ENCODE peak calls at places on chromosomes 1 and 21, in six cellular contexts. I, O, W, M, Y and T are unnamed samples.

GRCh38 chr1:180309338-180309737 is 79.3 kb downstream of the LHX4 start:
- DNase-seq in W (no peak), O (peak), M (no peak), I (no peak), Y (peak), T (no peak)

GRCh38 chr1:60227581-60228252 is 154.1 kb upstream of the C1orf87 start:
- DNase-seq in O (no peak), M (no peak), W (no peak), Y (peak), I (no peak), T (no peak)

GRCh38 chr1:56446531-56447098 is 132.7 kb downstream of the PLPP3 start:
- DNase-seq in M (no peak), W (no peak), I (no peak), O (no peak), Y (no peak), T (no peak)

GRCh38 chr1:156245451-156246232 is 2.2 kb downstream of the PAQR6 start:
- DNase-seq in I (peak), M (peak), W (peak), O (peak), Y (no peak), T (peak)

GRCh38 chr1:151540021-151540981 is at the start of gene TUFT1:
- DNase-seq in W (peak), O (peak), Y (peak), M (peak), I (peak), T (peak)

GRCh38 chr1:113536182-113536780 is 146.0 kb downstream of the MAGI3 start:
- DNase-seq in O (no peak), Y (peak), I (no peak), M (no peak), W (no peak), T (no peak)

GRCh38 chr21:34722684-34723300 is 54.0 kb downstream of the CLIC6 start:
- DNase-seq in M (no peak), I (peak), O (peak), Y (no peak), W (peak), T (peak)

GRCh38 chr1:214685906-214686305 is 82.9 kb downstream of the CENPF start:
- DNase-seq in W (no peak), M (no peak), Y (peak), I (no peak), O (no peak), T (no peak)

GRCh38 chr1:228472655-228473054 is 14.5 kb upstream of the RNF187 start:
- DNase-seq in M (no peak), I (no peak), Y (peak), W (no peak), O (no peak), T (no peak)

GRCh38 chr21:45150630-45151265 is 76.4 kb downstream of the ADARB1 start:
- DNase-seq in M (no peak), I (no peak), Y (no peak), O (no peak), W (no peak), T (no peak)

GRCh38 chr1:229080361-229080760 is 190.6 kb upstream of the RAB4A start:
- DNase-seq in M (no peak), O (no peak), W (no peak), Y (no peak), I (no peak), T (no peak)

GRCh38 chr1:232221790-232222499 is 408.0 kb downstream of the SIPA1L2 start:
- DNase-seq in M (no peak), Y (peak), W (no peak), I (no peak), O (no peak), T (no peak)

GRCh38 chr1:102941364-102941947 is 166.9 kb downstream of the COL11A1 start:
- DNase-seq in M (no peak), W (no peak), O (no peak), I (no peak), Y (no peak), T (no peak)

GRCh38 chr1:206455681-206456344 is 14.5 kb upstream of the IKBKE start:
- DNase-seq in I (peak), O (peak), M (no peak), Y (peak), W (no peak), T (no peak)

GRCh38 chr21:22476214-22476613 is 1478.0 kb downstream of the NCAM2 start:
- DNase-seq in W (no peak), O (no peak), I (no peak), Y (no peak), M (no peak), T (no peak)

GRCh38 chr1:150836129-150836773 is 28.2 kb upstream of the CTSK start:
- DNase-seq in I (no peak), M (no peak), Y (peak), W (no peak), O (no peak), T (peak)

GRCh38 chr21:45256912-45257672 is 30.6 kb downstream of the POFUT2 start:
- DNase-seq in Y (no peak), W (no peak), M (no peak), O (no peak), I (no peak), T (peak)

GRCh38 chr21:29164330-29164942 is 34.0 kb downstream of the MAP3K7CL start:
- DNase-seq in M (no peak), Y (peak), W (peak), I (peak), O (no peak), T (peak)

GRCh38 chr1:29804181-29804899 is 568.0 kb downstream of the PTPRU start:
- DNase-seq in O (no peak), W (no peak), I (no peak), Y (no peak), M (no peak), T (no peak)

GRCh38 chr1:34101151-34101550 is 63.9 kb downstream of the CSMD2 start:
- DNase-seq in M (no peak), W (no peak), I (no peak), O (no peak), Y (peak), T (no peak)

GRCh38 chr1:23084880-23085279 is 65.6 kb downstream of the KDM1A start:
- DNase-seq in M (no peak), W (no peak), Y (no peak), I (no peak), O (no peak), T (no peak)

GRCh38 chr1:168498159-168498609 is 45.6 kb downstream of the XCL2 start:
- DNase-seq in I (peak), Y (peak), O (no peak), W (no peak), M (no peak), T (no peak)

GRCh38 chr1:153880962-153881361 is 41.8 kb downstream of the GATAD2B start:
- DNase-seq in M (peak), Y (peak), O (peak), I (peak), W (peak), T (no peak)

GRCh38 chr1:156106624-156107488 is 7.7 kb upstream of the LMNA start:
- DNase-seq in I (no peak), M (no peak), W (no peak), O (no peak), Y (no peak), T (no peak)

GRCh38 chr1:153253693-153254092 is 5.8 kb upstream of the LORICRIN start:
- DNase-seq in W (no peak), I (no peak), O (no peak), Y (no peak), M (no peak), T (no peak)

GRCh38 chr1:156963621-156964020 is 43.2 kb downstream of the LRRC71 start:
- DNase-seq in M (no peak), O (no peak), Y (no peak), W (no peak), I (no peak), T (no peak)

GRCh38 chr1:193221641-193222040 is 35.2 kb upstream of the B3GALT2 start:
- DNase-seq in M (no peak), I (no peak), W (no peak), Y (no peak), O (no peak), T (no peak)

GRCh38 chr1:55443175-55443933 is 228.2 kb upstream of the USP24 start:
- DNase-seq in Y (peak), M (no peak), W (no peak), I (peak), O (no peak), T (no peak)

GRCh38 chr1:156476501-156477298 is 23.9 kb downstream of the MEF2D start:
- DNase-seq in I (no peak), O (peak), Y (peak), W (no peak), M (no peak), T (no peak)

GRCh38 chr1:186923434-186923833 is 94.7 kb downstream of the PLA2G4A start:
- DNase-seq in M (no peak), Y (no peak), W (no peak), O (no peak), I (no peak), T (no peak)

GRCh38 chr1:24743404-24744211 is 1.6 kb upstream of the CLIC4 start:
- DNase-seq in M (no peak), Y (peak), O (no peak), I (no peak), W (peak), T (peak)

GRCh38 chr1:99643021-99643779 is 2.7 kb upstream of the PALMD start:
- DNase-seq in O (no peak), M (no peak), W (no peak), Y (no peak), I (no peak), T (no peak)

GRCh38 chr1:19156676-19157075 is 53.4 kb downstream of the UBR4 start:
- DNase-seq in M (no peak), W (no peak), I (no peak), Y (peak), O (peak), T (no peak)